ENCODE peak calls at places on chromosomes 11 and 22, in four cellular contexts. K is heart left ventricle, J is Caco-2, W is upper lobe of right lung. V is an unnamed sample.
A peak's percentile ranks its signal among the peaks of the same experiment; 100 is the strongest.

GRCh38 chr11:3669742-3670183 is 1.4 kb downstream of the CHRNA10 start:
- DNase-seq in K (peak; percentile 47), W (no peak), J (no peak), V (no peak)

GRCh38 chr11:34364102-34364501 is 6.3 kb upstream of the ABTB2 start:
- DNase-seq in W (no peak), J (no peak), K (no peak), V (no peak)

GRCh38 chr11:8025123-8025522 is 38.0 kb downstream of the EIF3F start:
- DNase-seq in K (no peak), J (no peak), W (no peak), V (no peak)

GRCh38 chr22:28711820-28712777 is 29.5 kb downstream of the CHEK2 start:
- DNase-seq in J (peak; percentile 25), K (no peak), W (no peak), V (peak; percentile 96)

GRCh38 chr11:33701831-33702230 is 1.2 kb upstream of the C11orf91 start:
- DNase-seq in K (peak; percentile 57), J (no peak), W (no peak), V (peak; percentile 94)

GRCh38 chr11:83540112-83540675 is 254.0 kb upstream of the CCDC90B start:
- DNase-seq in K (no peak), W (no peak), J (no peak), V (no peak)

GRCh38 chr22:22521631-22522030 is 1.6 kb upstream of the ZNF280A start:
- DNase-seq in K (no peak), W (no peak), J (no peak), V (no peak)

GRCh38 chr11:7451520-7451919 is 33.8 kb upstream of the OLFML1 start:
- DNase-seq in J (no peak), K (no peak), W (no peak), V (no peak)

GRCh38 chr22:22799561-22799960 is 88.1 kb upstream of the IGLL5 start:
- DNase-seq in K (no peak), J (no peak), W (no peak), V (no peak)

GRCh38 chr11:70016666-70017347 is 61.3 kb upstream of the ANO1 start:
- DNase-seq in W (no peak), K (no peak), J (no peak), V (peak; percentile 30)

GRCh38 chr22:49948958-49949913 is 11.3 kb upstream of the PIM3 start:
- DNase-seq in K (no peak), W (peak; percentile 96), J (peak; percentile 39), V (no peak)

GRCh38 chr11:130611791-130612251 is 163.4 kb downstream of the ADAMTS15 start:
- DNase-seq in K (no peak), W (no peak), J (no peak), V (peak; percentile 65)

GRCh38 chr11:33015621-33016551 is at the start of gene DEPDC7:
- DNase-seq in W (peak; percentile 91), K (peak; percentile 78), J (peak; percentile 96), V (peak; percentile 88)

GRCh38 chr11:120457996-120458395 is 53.6 kb upstream of the GRIK4 start:
- DNase-seq in K (no peak), W (no peak), J (no peak), V (no peak)

GRCh38 chr22:39392341-39392948 is 7.1 kb upstream of the TAB1 start:
- DNase-seq in W (no peak), J (peak; percentile 52), K (no peak), V (peak; percentile 31)

GRCh38 chr11:114080769-114081168 is 21.3 kb downstream of the ZBTB16 start:
- DNase-seq in J (no peak), K (no peak), W (no peak), V (no peak)
- H3K4me3 ChIP-seq in J (no peak overlapping the region), K (no peak overlapping the region), W (no peak overlapping the region), V (no peak overlapping the region)

GRCh38 chr22:36460202-36460601 is 21.2 kb downstream of the TXN2 start:
- DNase-seq in W (no peak), J (no peak), K (no peak), V (no peak)

GRCh38 chr22:36464715-36465231 is 16.7 kb downstream of the TXN2 start:
- DNase-seq in K (no peak), J (no peak), W (no peak), V (no peak)

GRCh38 chr22:36463783-36464184 is 17.7 kb downstream of the TXN2 start:
- DNase-seq in W (peak; percentile 77), K (peak; percentile 80), J (no peak), V (no peak)

GRCh38 chr22:36462475-36462790 is 19.0 kb downstream of the TXN2 start:
- DNase-seq in W (no peak), J (no peak), K (no peak), V (no peak)

GRCh38 chr22:36461665-36462474 is 19.6 kb downstream of the TXN2 start:
- DNase-seq in W (peak; percentile 82), J (peak; percentile 75), K (peak; percentile 75), V (peak; percentile 92)
- H3K4me3 ChIP-seq in W (no peak overlapping the region), J (no peak overlapping the region), K (no peak overlapping the region), V (no peak overlapping the region)

DNA sequence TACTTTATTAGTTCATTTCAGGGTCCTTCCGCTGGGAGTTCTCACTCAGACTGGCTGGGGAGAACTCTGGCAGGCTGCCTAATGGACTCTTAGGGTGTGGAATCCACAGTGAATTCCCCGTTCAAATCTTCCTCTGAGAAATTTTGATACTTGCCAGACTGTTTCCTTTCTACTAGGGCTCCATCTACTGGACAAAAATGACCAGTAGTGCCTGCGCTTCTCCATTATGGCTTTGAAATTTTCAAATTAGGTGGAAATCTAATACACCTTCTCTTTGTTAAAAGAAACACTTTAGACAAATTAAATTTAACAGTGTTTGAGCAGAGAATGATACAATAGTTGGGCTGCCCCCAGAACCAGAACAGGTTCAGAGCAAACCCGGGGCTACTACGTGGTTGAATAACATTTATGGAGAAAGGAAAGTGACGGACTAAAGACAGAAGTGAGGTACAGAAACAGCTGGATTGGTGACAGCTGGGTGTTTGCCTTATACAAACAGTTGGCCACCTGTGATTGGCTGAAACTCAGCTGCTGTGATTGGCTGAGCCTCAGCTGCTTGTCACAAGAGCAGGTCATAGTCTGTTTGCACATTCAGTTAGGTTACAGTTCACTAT is 52.9 kb upstream of the FDX1 start:
- DNase-seq in W (peak; percentile 73), J (peak; percentile 88), K (peak; percentile 78), V (peak; percentile 90)
- H3K4me3 ChIP-seq in W (peak overlapping the region; percentile 28), J (peak overlapping the region; percentile 4), K (peak overlapping the region; percentile 19), V (peak overlapping the region; percentile 20)

GRCh38 chr11:76617553-76618265 is 52.8 kb downstream of the LRRC32 start:
- DNase-seq in J (no peak), K (no peak), W (no peak), V (peak; percentile 66)
- H3K4me3 ChIP-seq in J (no peak overlapping the region), K (no peak overlapping the region), W (no peak overlapping the region), V (no peak overlapping the region)

GRCh38 chr11:859394-860131 is 16.9 kb downstream of the TSPAN4 start:
- DNase-seq in J (no peak), K (peak; percentile 85), W (no peak), V (peak; percentile 89)
- H3K4me3 ChIP-seq in J (no peak overlapping the region), K (peak overlapping the region; percentile 5), W (no peak overlapping the region), V (peak overlapping the region; percentile 32)

V was measured in fibroblast of pulmonary artery.